ENCODE peak calls at places on chromosomes 16 and 17, in eight cellular contexts. O is Kasumi-1; C is WTC11; X is NCI-H2171 treated with DMSO at 0.1 percent for 48 hours; Y is omental fat pad; W is epithelial cell of prostate; U is activated CD8-positive, alpha-beta T cell treated with anti-CD3 and anti-CD28 coated beads for 36 hours; H is GF-D8. J is an unnamed sample.

GRCh38 chr16:12881771-12882170 is 19.6 kb upstream of the SHISA9 start:
- DNase-seq in O (no peak), C (no peak), X (no peak), Y (no peak), W (no peak), U (no peak), H (no peak), J (no peak)

GRCh38 chr16:66471696-66472393 is 44.8 kb downstream of the BEAN1 start:
- DNase-seq in O (no peak), C (no peak), X (no peak), Y (no peak), W (no peak), U (no peak), H (no peak), J (no peak)

GRCh38 chr16:4917117-4917516 is 19.8 kb downstream of the PPL start:
- DNase-seq in O (no peak), C (no peak), X (no peak), Y (no peak), W (no peak), U (no peak), H (no peak), J (no peak)

GRCh38 chr17:49901460-49902331 is 53.8 kb upstream of the TAC4 start:
- DNase-seq in O (no peak), C (no peak), X (peak; percentile 57), Y (no peak), W (no peak), U (no peak), H (no peak), J (no peak)

GRCh38 chr17:48701864-48702532 is 20.3 kb downstream of the PRAC1 start:
- DNase-seq in O (no peak), C (no peak), X (no peak), Y (no peak), W (no peak), U (no peak), H (no peak), J (no peak)

GRCh38 chr17:42548070-42548837 is 4.5 kb upstream of the HSD17B1 start:
- DNase-seq in O (no peak), C (peak; percentile 97), X (peak; percentile 61), Y (peak; percentile 60), W (no peak), U (peak; percentile 91), H (no peak), J (peak; percentile 68)

GRCh38 chr17:54892360-54892759 is 8.3 kb upstream of the TOM1L1 start:
- DNase-seq in O (no peak), C (no peak), X (no peak), Y (no peak), W (no peak), U (no peak), H (no peak), J (no peak)

GRCh38 chr16:14958970-14959369 is 15.9 kb upstream of the PDXDC1 start:
- DNase-seq in O (no peak), C (no peak), X (no peak), Y (no peak), W (no peak), U (no peak), H (no peak), J (no peak)

GRCh38 chr17:76561799-76562268 is 22.0 kb downstream of the PRCD start:
- DNase-seq in O (no peak), C (no peak), X (no peak), Y (no peak), W (no peak), U (no peak), H (no peak), J (peak; percentile 48)

GRCh38 chr16:20911361-20911760 is 10.8 kb downstream of the LYRM1 start:
- DNase-seq in O (no peak), C (no peak), X (no peak), Y (no peak), W (peak; percentile 57), U (peak; percentile 20), H (no peak), J (peak; percentile 58)

GRCh38 chr16:75392911-75393310 is 40.4 kb downstream of the CFDP1 start:
- DNase-seq in O (no peak), C (no peak), X (no peak), Y (no peak), W (no peak), U (no peak), H (no peak), J (no peak)

GRCh38 chr17:60398227-60398959 is 6.5 kb upstream of the USP32 start:
- DNase-seq in O (peak; percentile 100), C (no peak), X (no peak), Y (no peak), W (no peak), U (peak; percentile 29), H (peak; percentile 97), J (no peak)

GRCh38 chr17:48484850-48485249 is 46.0 kb downstream of the HOXB1 start:
- DNase-seq in O (peak; percentile 26), C (no peak), X (no peak), Y (no peak), W (peak; percentile 52), U (no peak), H (no peak), J (peak; percentile 45)

GRCh38 chr17:7252176-7253043 is at the start of gene ELP5:
- DNase-seq in O (peak; percentile 59), C (peak; percentile 96), X (peak; percentile 93), Y (peak; percentile 92), W (peak; percentile 76), U (peak; percentile 96), H (peak; percentile 55), J (peak; percentile 94)

GRCh38 chr17:596763-597644 is 117.6 kb downstream of the VPS53 start:
- DNase-seq in O (no peak), C (no peak), X (no peak), Y (no peak), W (peak; percentile 44), U (peak; percentile 66), H (no peak), J (peak; percentile 55)